ENCODE peak calls at places on chromosomes 13 and 19, in ten cellular contexts. L is GM23248, Q is AG04450, X is fibroblast of lung, E is pancreas, N is foreskin fibroblast, J is aorta, F is hepatocyte, U is lower lobe of right lung, G is Peyer's patch. R is an unnamed sample.

GRCh38 chr19:49488863-49489537 is 1.6 kb downstream of the RPL13A start:
- DNase-seq in N (peak), J (no peak), U (no peak), Q (no peak), X (no peak), F (no peak), E (no peak), G (no peak), L (peak), R (no peak)

GRCh38 chr13:44396963-44397580 is 23.4 kb downstream of the SERP2 start:
- DNase-seq in N (peak), J (peak), L (no peak), X (peak), E (no peak), G (no peak), U (peak), F (peak), Q (no peak), R (no peak)

GRCh38 chr19:14544977-14545715 is 15.8 kb downstream of the TECR start:
- DNase-seq in F (peak), U (no peak), N (peak), L (no peak), Q (no peak), J (no peak), X (no peak), G (peak), E (no peak), R (peak)

GRCh38 chr13:51349016-51349415 is 9.5 kb downstream of the SERPINE3 start:
- DNase-seq in Q (no peak), G (no peak), N (no peak), U (no peak), F (no peak), X (no peak), E (no peak), L (no peak), J (no peak), R (no peak)

GRCh38 chr13:31594056-31594455 is 145.3 kb upstream of the RXFP2 start:
- DNase-seq in J (no peak), L (no peak), E (no peak), X (no peak), U (no peak), G (no peak), N (no peak), Q (no peak), F (no peak), R (no peak)

GRCh38 chr13:73714522-73714921 is 419.7 kb downstream of the KLF12 start:
- DNase-seq in X (no peak), Q (no peak), F (no peak), U (no peak), E (no peak), G (no peak), L (no peak), J (no peak), N (no peak), R (no peak)

GRCh38 chr19:50741179-50741933 is 18.2 kb downstream of the CLEC11A start:
- DNase-seq in X (no peak), J (no peak), Q (no peak), E (no peak), N (no peak), L (no peak), U (no peak), F (peak), G (no peak), R (no peak)

GRCh38 chr19:56383826-56384605 is 9.3 kb downstream of the ZNF582 start:
- DNase-seq in N (peak), G (no peak), E (no peak), F (no peak), Q (no peak), U (no peak), L (peak), X (no peak), J (no peak), R (no peak)

GRCh38 chr13:43284162-43284561 is 260.8 kb downstream of the DNAJC15 start:
- DNase-seq in Q (peak), J (no peak), F (no peak), N (peak), E (no peak), U (no peak), L (peak), X (peak), G (no peak), R (no peak)

GRCh38 chr13:113653264-113654174 is 4.5 kb downstream of the ATP4B start:
- DNase-seq in L (no peak), G (peak), J (peak), E (no peak), Q (no peak), N (no peak), F (no peak), X (no peak), U (peak), R (peak)

GRCh38 chr19:38975214-38975860 is at the start of gene FBXO17:
- DNase-seq in L (peak), G (no peak), J (peak), U (peak), E (peak), N (peak), F (peak), Q (no peak), X (peak), R (peak)

GRCh38 chr13:113849981-113850721 is 13.7 kb downstream of the GAS6 start:
- DNase-seq in F (no peak), X (no peak), N (no peak), G (peak), U (no peak), J (no peak), E (no peak), Q (no peak), L (no peak), R (peak)

GRCh38 chr19:28869459-28869858 is 343.5 kb downstream of the UQCRFS1 start:
- DNase-seq in N (no peak), L (no peak), J (no peak), G (no peak), X (no peak), Q (no peak), U (no peak), F (no peak), E (no peak), R (no peak)

GRCh38 chr13:41835871-41836270 is 125.0 kb downstream of the VWA8 start:
- DNase-seq in J (no peak), X (peak), F (no peak), N (peak), E (no peak), Q (peak), U (no peak), L (peak), G (no peak), R (no peak)

GRCh38 chr13:99484405-99484981 is 16.8 kb upstream of the TM9SF2 start:
- DNase-seq in F (no peak), J (no peak), X (peak), Q (peak), L (peak), U (no peak), N (peak), E (no peak), G (no peak), R (no peak)

GRCh38 chr13:41193919-41194824 is at the start of gene KBTBD7:
- DNase-seq in L (peak), X (peak), E (peak), Q (peak), F (peak), G (peak), J (peak), N (peak), U (peak), R (peak)

GRCh38 chr19:18768997-18769891 is 21.9 kb downstream of the COMP start:
- DNase-seq in X (no peak), E (no peak), L (no peak), Q (no peak), G (no peak), U (peak), J (no peak), N (no peak), F (no peak), R (no peak)

GRCh38 chr19:366951-367350 is 22.4 kb upstream of the MIER2 start:
- DNase-seq in G (no peak), J (no peak), U (no peak), N (no peak), F (no peak), Q (no peak), X (no peak), L (no peak), E (no peak), R (no peak)

GRCh38 chr13:112696869-112697465 is 7.1 kb downstream of the ATP11A start:
- DNase-seq in J (peak), X (no peak), U (peak), N (no peak), E (no peak), L (no peak), G (peak), F (no peak), Q (no peak), R (no peak)

GRCh38 chr19:42274065-42274682 is 5.1 kb downstream of the CIC start:
- DNase-seq in G (no peak), N (no peak), U (peak), F (peak), X (no peak), E (no peak), J (no peak), Q (no peak), L (no peak), R (no peak)

GRCh38 chr19:44228318-44228717 is 16.0 kb downstream of the ZNF227 start:
- DNase-seq in F (no peak), E (no peak), J (no peak), U (no peak), N (no peak), Q (no peak), G (no peak), X (no peak), L (no peak), R (no peak)

GRCh38 chr19:3606174-3606689 is 443 bp downstream of the TBXA2R start:
- DNase-seq in N (no peak), L (peak), F (no peak), X (no peak), E (peak), Q (no peak), U (peak), J (peak), G (peak), R (peak)
- H3K4me3 ChIP-seq in N (peak), L (peak), F (no peak), X (peak), E (peak), Q (peak), U (peak), J (peak), G (peak), R (peak)

GRCh38 chr13:89407357-89407756 is 1736.2 kb downstream of the SLITRK5 start:
- DNase-seq in X (no peak), Q (no peak), E (no peak), G (no peak), J (no peak), N (no peak), F (no peak), U (no peak), L (no peak), R (no peak)
- H3K4me3 ChIP-seq in X (no peak), Q (no peak), E (no peak), G (no peak), J (no peak), N (no peak), F (no peak), U (no peak), L (no peak), R (no peak)

DNA sequence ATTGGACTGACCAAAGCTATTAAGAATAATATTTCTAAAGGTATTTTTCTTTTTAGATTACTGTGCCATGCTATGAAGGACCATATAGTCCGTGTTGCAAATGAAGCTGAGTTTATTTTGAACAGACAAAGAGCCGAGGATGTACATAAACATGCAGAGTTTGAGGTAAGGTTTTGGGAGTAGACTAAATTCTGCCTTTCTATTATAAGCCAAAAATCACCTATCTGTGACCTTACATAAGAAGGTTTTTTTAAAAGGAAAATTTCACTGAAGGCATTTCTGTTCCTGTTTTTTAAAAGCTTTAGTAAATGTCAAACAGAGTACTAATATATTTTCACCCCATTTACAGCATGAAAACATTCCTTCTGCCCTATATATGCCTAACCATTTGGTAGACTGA is 127.4 kb downstream of the MAB21L1 start:
- DNase-seq in J (no peak), E (no peak), Q (no peak), F (no peak), G (no peak), L (no peak), N (no peak), U (no peak), X (no peak), R (no peak)
- H3K4me3 ChIP-seq in J (no peak), E (no peak), Q (no peak), F (no peak), G (no peak), L (no peak), N (no peak), U (no peak), X (no peak), R (no peak)

DNA sequence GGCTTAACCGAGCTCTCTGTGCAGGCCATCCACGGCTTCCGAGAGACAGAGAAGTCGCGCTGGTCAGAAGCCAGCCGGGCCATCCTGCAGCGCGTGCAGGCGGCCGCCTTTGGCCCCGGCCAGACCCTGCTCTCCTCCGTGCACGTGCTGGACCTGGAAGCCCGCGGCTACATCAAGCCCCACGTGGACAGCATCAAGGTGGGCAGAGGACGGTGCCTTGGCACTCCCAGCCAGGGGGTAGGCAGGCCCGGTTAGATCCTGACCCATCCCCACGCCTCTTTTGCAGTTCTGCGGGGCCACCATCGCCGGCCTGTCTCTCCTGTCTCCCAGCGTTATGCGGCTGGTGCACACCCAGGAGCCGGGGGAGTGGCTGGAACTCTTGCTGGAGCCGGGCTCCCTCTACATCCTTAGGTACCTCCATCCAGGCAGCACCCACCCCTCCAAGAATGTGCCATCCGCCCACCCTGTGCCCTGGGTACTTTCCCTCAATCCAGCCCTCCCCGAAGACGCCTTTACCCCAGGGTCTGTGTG is 1.5 kb downstream of the PSPN start:
- DNase-seq in J (peak), E (no peak), G (no peak), U (no peak), L (no peak), Q (no peak), N (no peak), F (no peak), X (no peak), R (peak)
- H3K4me3 ChIP-seq in J (no peak), E (no peak), G (no peak), U (peak), L (peak), Q (peak), N (peak), F (no peak), X (no peak), R (peak)

GRCh38 chr13:35988648-35989081 is 142.5 kb downstream of the DCLK1 start:
- DNase-seq in X (peak), J (no peak), U (no peak), F (no peak), Q (no peak), G (no peak), E (no peak), L (peak), N (peak), R (no peak)

GRCh38 chr13:35987572-35988513 is 143.3 kb downstream of the DCLK1 start:
- DNase-seq in U (peak), F (no peak), N (no peak), G (no peak), J (no peak), E (no peak), Q (no peak), L (no peak), X (no peak), R (peak)

GRCh38 chr13:35983206-35983605 is 148.0 kb downstream of the DCLK1 start:
- DNase-seq in Q (no peak), U (no peak), F (no peak), G (no peak), N (no peak), L (no peak), E (no peak), J (no peak), X (no peak), R (no peak)

GRCh38 chr13:35984287-35984686 is 146.9 kb downstream of the DCLK1 start:
- DNase-seq in E (no peak), G (no peak), L (no peak), X (no peak), U (no peak), F (no peak), J (no peak), N (no peak), Q (no peak), R (no peak)

DNA sequence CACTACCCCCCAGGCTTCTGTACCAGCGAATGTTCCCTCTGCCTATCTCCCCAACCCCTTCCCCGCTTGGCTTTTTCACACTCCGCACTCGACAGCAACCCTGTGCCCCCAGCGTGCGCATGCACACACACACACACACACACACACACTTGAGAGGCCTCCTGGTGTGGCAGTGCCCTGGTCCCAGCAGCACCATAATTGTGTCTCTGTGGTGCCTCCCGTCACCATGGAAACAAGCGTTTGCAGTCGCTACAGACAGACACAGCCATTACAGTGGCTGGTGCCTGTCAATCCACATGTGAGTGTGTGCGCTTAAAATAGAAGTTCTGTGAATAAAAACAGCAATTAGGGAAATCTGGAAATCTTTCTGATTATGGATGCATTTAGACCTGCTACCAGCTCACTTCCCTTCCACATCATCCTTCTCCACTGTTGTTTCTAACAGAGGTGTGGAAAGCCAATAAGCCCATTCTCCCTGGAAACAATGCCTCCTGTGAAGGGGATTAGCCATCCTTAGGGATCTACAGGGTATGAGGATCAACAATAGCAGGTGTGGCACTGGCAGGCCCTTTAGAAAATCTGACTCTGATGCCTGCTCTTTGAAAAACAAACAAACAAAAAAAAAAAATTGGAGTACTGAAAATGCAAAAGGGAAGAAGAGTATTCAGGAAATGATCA is 146.3 kb downstream of the DCLK1 start:
- DNase-seq in F (peak), N (no peak), Q (no peak), E (no peak), U (no peak), L (no peak), X (no peak), J (no peak), G (no peak), R (peak)
- H3K4me3 ChIP-seq in F (no peak), N (no peak), Q (no peak), E (no peak), U (no peak), L (no peak), X (no peak), J (no peak), G (no peak), R (no peak)